ENCODE peak calls at places on chromosomes 6 and 20, in ten cellular contexts. S is non-pigmented ciliary epithelial cell; Z is fibroblast of the aortic adventitia; L is HFF-Myc; U is astrocyte of the spinal cord; I is iris pigment epithelial cell; Y is prostate gland; G is amniotic epithelial cell; Q is stimulated activated CD8-positive, alpha-beta memory T cell treated with anti-CD3 and anti-CD28 coated beads, Interleukin-15, amount 100 ng/mL, for 4 hours; V is AG10803. N is an unnamed sample.

GRCh38 chr6:50850223-50850751 is 31.6 kb downstream of the TFAP2B start:
- DNase-seq in S (no peak), Z (peak), L (no peak), U (no peak), I (peak), Y (no peak), G (no peak), Q (no peak), V (no peak), N (no peak)

GRCh38 chr20:39112196-39112743 is 150.1 kb downstream of the DHX35 start:
- DNase-seq in S (no peak), Z (peak), L (no peak), U (peak), I (peak), Y (peak), G (peak), Q (no peak), V (peak), N (no peak)

GRCh38 chr20:62887860-62888239 is 26.2 kb upstream of the TCFL5 start:
- DNase-seq in S (no peak), Z (no peak), L (no peak), U (no peak), I (no peak), Y (no peak), G (no peak), Q (no peak), V (no peak), N (no peak)

GRCh38 chr6:71387179-71387578 is 98.6 kb downstream of the OGFRL1 start:
- DNase-seq in S (no peak), Z (peak), L (no peak), U (no peak), I (peak), Y (no peak), G (peak), Q (no peak), V (peak), N (peak)

GRCh38 chr6:30007132-30007764 is 53.8 kb upstream of the POLR1H start:
- DNase-seq in S (no peak), Z (no peak), L (no peak), U (no peak), I (no peak), Y (peak), G (no peak), Q (no peak), V (no peak), N (no peak)

GRCh38 chr20:41643504-41643938 is 25.3 kb upstream of the CHD6 start:
- DNase-seq in S (peak), Z (peak), L (no peak), U (peak), I (peak), Y (peak), G (peak), Q (no peak), V (peak), N (peak)

GRCh38 chr20:36268501-36269342 is 32.4 kb downstream of the AAR2 start:
- DNase-seq in S (no peak), Z (no peak), L (no peak), U (no peak), I (no peak), Y (no peak), G (no peak), Q (no peak), V (no peak), N (no peak)

GRCh38 chr20:56625837-56626236 is 3.3 kb upstream of the TFAP2C start:
- DNase-seq in S (no peak), Z (no peak), L (no peak), U (no peak), I (no peak), Y (no peak), G (no peak), Q (no peak), V (no peak), N (no peak)

GRCh38 chr6:35072051-35072697 is 69.0 kb downstream of the TCP11 start:
- DNase-seq in S (no peak), Z (no peak), L (no peak), U (no peak), I (no peak), Y (no peak), G (no peak), Q (no peak), V (no peak), N (no peak)

GRCh38 chr6:137736048-137736846 is 130.8 kb upstream of the TNFAIP3 start:
- DNase-seq in S (no peak), Z (no peak), L (no peak), U (no peak), I (no peak), Y (no peak), G (no peak), Q (no peak), V (no peak), N (no peak)

GRCh38 chr6:168988801-168989200 is 264.8 kb downstream of the THBS2 start:
- DNase-seq in S (no peak), Z (peak), L (no peak), U (no peak), I (peak), Y (no peak), G (peak), Q (no peak), V (peak), N (peak)

GRCh38 chr20:59825944-59826759 is 107.3 kb downstream of the SYCP2 start:
- DNase-seq in S (no peak), Z (no peak), L (no peak), U (no peak), I (no peak), Y (peak), G (no peak), Q (no peak), V (no peak), N (peak)

GRCh38 chr6:105879902-105880547 is 206.1 kb upstream of the PRDM1 start:
- DNase-seq in S (no peak), Z (no peak), L (no peak), U (no peak), I (no peak), Y (no peak), G (no peak), Q (no peak), V (no peak), N (no peak)

GRCh38 chr6:149271348-149272340 is 45.9 kb upstream of the TAB2 start:
- DNase-seq in S (no peak), Z (no peak), L (no peak), U (peak), I (peak), Y (no peak), G (peak), Q (peak), V (peak), N (peak)

GRCh38 chr6:169970306-169970988 is 219.0 kb downstream of the ERMARD start:
- DNase-seq in S (no peak), Z (no peak), L (no peak), U (no peak), I (no peak), Y (no peak), G (no peak), Q (no peak), V (no peak), N (no peak)

GRCh38 chr6:105691064-105691463 is 288.2 kb upstream of the PREP start:
- DNase-seq in S (no peak), Z (no peak), L (no peak), U (no peak), I (no peak), Y (no peak), G (no peak), Q (no peak), V (no peak), N (no peak)

GRCh38 chr6:151242420-151242841 is 2.7 kb downstream of the AKAP12 start:
- DNase-seq in S (no peak), Z (peak), L (no peak), U (peak), I (no peak), Y (no peak), G (no peak), Q (no peak), V (no peak), N (no peak)

GRCh38 chr20:63318391-63319163 is 25.6 kb downstream of the COL20A1 start:
- DNase-seq in S (no peak), Z (no peak), L (no peak), U (no peak), I (no peak), Y (no peak), G (no peak), Q (no peak), V (no peak), N (no peak)

GRCh38 chr20:35842361-35842760 is 70.5 kb downstream of the PHF20 start:
- DNase-seq in S (no peak), Z (no peak), L (no peak), U (no peak), I (no peak), Y (no peak), G (no peak), Q (no peak), V (no peak), N (no peak)

GRCh38 chr20:4508773-4509172 is 212.9 kb upstream of the PRND start:
- DNase-seq in S (no peak), Z (no peak), L (no peak), U (peak), I (no peak), Y (no peak), G (no peak), Q (no peak), V (no peak), N (no peak)

GRCh38 chr6:161459008-161459407 is 185.1 kb upstream of the AGPAT4 start:
- DNase-seq in S (no peak), Z (peak), L (no peak), U (no peak), I (no peak), Y (no peak), G (no peak), Q (no peak), V (no peak), N (no peak)

GRCh38 chr20:52076164-52076563 is 115.4 kb downstream of the ZFP64 start:
- DNase-seq in S (no peak), Z (peak), L (no peak), U (peak), I (peak), Y (no peak), G (no peak), Q (no peak), V (peak), N (no peak)

GRCh38 chr6:79506251-79506650 is 31.0 kb downstream of the LCA5 start:
- DNase-seq in S (no peak), Z (no peak), L (no peak), U (no peak), I (no peak), Y (no peak), G (no peak), Q (no peak), V (no peak), N (no peak)

GRCh38 chr6:13694562-13694961 is 17.1 kb downstream of the RANBP9 start:
- DNase-seq in S (no peak), Z (no peak), L (no peak), U (no peak), I (no peak), Y (no peak), G (no peak), Q (no peak), V (no peak), N (no peak)

GRCh38 chr6:100460650-100461204 is 4.0 kb downstream of the SIM1 start:
- DNase-seq in S (no peak), Z (no peak), L (no peak), U (no peak), I (no peak), Y (no peak), G (no peak), Q (no peak), V (peak), N (no peak)

GRCh38 chr6:15352884-15353283 is 107.0 kb downstream of the JARID2 start:
- DNase-seq in S (no peak), Z (peak), L (no peak), U (no peak), I (peak), Y (no peak), G (no peak), Q (no peak), V (no peak), N (no peak)

GRCh38 chr20:2330090-2330695 is 34.4 kb downstream of the TGM3 start:
- DNase-seq in S (no peak), Z (no peak), L (no peak), U (no peak), I (no peak), Y (no peak), G (no peak), Q (no peak), V (no peak), N (no peak)

GRCh38 chr6:24009319-24009718 is 116.7 kb upstream of the NRSN1 start:
- DNase-seq in S (no peak), Z (no peak), L (no peak), U (no peak), I (no peak), Y (no peak), G (no peak), Q (no peak), V (no peak), N (no peak)

GRCh38 chr6:106807946-106808611 is 166.4 kb downstream of the CD24 start:
- DNase-seq in S (no peak), Z (no peak), L (no peak), U (no peak), I (no peak), Y (no peak), G (no peak), Q (no peak), V (no peak), N (no peak)

GRCh38 chr6:10526156-10526555 is 5.0 kb downstream of the GCNT2 start:
- DNase-seq in S (no peak), Z (no peak), L (no peak), U (peak), I (peak), Y (no peak), G (no peak), Q (no peak), V (no peak), N (no peak)

GRCh38 chr6:108948252-108948651 is 100.0 kb downstream of the ARMC2 start:
- DNase-seq in S (no peak), Z (no peak), L (no peak), U (no peak), I (peak), Y (peak), G (peak), Q (no peak), V (no peak), N (no peak)

GRCh38 chr20:2507875-2508630 is 662 bp downstream of the ZNF343 start:
- DNase-seq in S (no peak), Z (peak), L (no peak), U (no peak), I (peak), Y (no peak), G (no peak), Q (no peak), V (peak), N (no peak)

GRCh38 chr6:116492331-116493067 is 18.9 kb upstream of the CALHM5 start:
- DNase-seq in S (no peak), Z (peak), L (no peak), U (peak), I (no peak), Y (no peak), G (peak), Q (no peak), V (no peak), N (no peak)

GRCh38 chr20:23115823-23116222 is 29.7 kb upstream of the CD93 start:
- DNase-seq in S (no peak), Z (no peak), L (no peak), U (no peak), I (peak), Y (no peak), G (peak), Q (no peak), V (peak), N (no peak)

N was measured in skeletal muscle cell.